ENCODE peak calls at places on chromosomes 6 and 20, in seven cellular contexts. One of them, this sample, is unnamed.

GRCh38 chr20:17481661-17482060 is 49.5 kb downstream of the BFSP1 start:
- DNase-seq in A549: no peak
- DNase-seq in SK-N-SH: no peak
- DNase-seq in H1: no peak
- DNase-seq in GM12878: no peak
- DNase-seq in WTC11: no peak
- DNase-seq in endothelial cell of umbilical vein: no peak
- DNase-seq in this sample: no peak

GRCh38 chr20:1274485-1275313 is 8.6 kb downstream of the SNPH start:
- DNase-seq in A549: no peak
- DNase-seq in SK-N-SH: peak
- DNase-seq in H1: no peak
- DNase-seq in GM12878: no peak
- DNase-seq in WTC11: no peak
- DNase-seq in endothelial cell of umbilical vein: no peak
- DNase-seq in this sample: no peak

GRCh38 chr6:169328112-169328801 is 74.6 kb upstream of the THBS2 start:
- DNase-seq in A549: no peak
- DNase-seq in SK-N-SH: no peak
- DNase-seq in H1: no peak
- DNase-seq in GM12878: no peak
- DNase-seq in WTC11: no peak
- DNase-seq in endothelial cell of umbilical vein: no peak
- DNase-seq in this sample: peak

GRCh38 chr6:41027799-41028617 is 11.0 kb downstream of the UNC5CL start:
- DNase-seq in A549: peak
- DNase-seq in SK-N-SH: peak
- DNase-seq in H1: peak
- DNase-seq in GM12878: peak
- DNase-seq in WTC11: peak
- DNase-seq in endothelial cell of umbilical vein: peak
- DNase-seq in this sample: peak

GRCh38 chr6:40308533-40309306 is 278.4 kb downstream of the LRFN2 start:
- DNase-seq in A549: peak
- DNase-seq in SK-N-SH: peak
- DNase-seq in H1: peak
- DNase-seq in GM12878: peak
- DNase-seq in WTC11: peak
- DNase-seq in endothelial cell of umbilical vein: peak
- DNase-seq in this sample: peak

GRCh38 chr6:148389086-148389485 is 46.4 kb downstream of the SASH1 start:
- DNase-seq in A549: no peak
- DNase-seq in SK-N-SH: no peak
- DNase-seq in H1: no peak
- DNase-seq in GM12878: no peak
- DNase-seq in WTC11: no peak
- DNase-seq in endothelial cell of umbilical vein: no peak
- DNase-seq in this sample: no peak

GRCh38 chr6:89146748-89147715 is 1.2 kb downstream of the PM20D2 start:
- DNase-seq in A549: peak
- DNase-seq in SK-N-SH: no peak
- DNase-seq in H1: no peak
- DNase-seq in GM12878: no peak
- DNase-seq in WTC11: peak
- DNase-seq in endothelial cell of umbilical vein: peak
- DNase-seq in this sample: peak

GRCh38 chr20:35583636-35584560 is 31.7 kb upstream of the SPAG4 start:
- DNase-seq in A549: no peak
- DNase-seq in SK-N-SH: no peak
- DNase-seq in H1: no peak
- DNase-seq in GM12878: no peak
- DNase-seq in WTC11: no peak
- DNase-seq in endothelial cell of umbilical vein: no peak
- DNase-seq in this sample: no peak

GRCh38 chr20:57464642-57465211 is 60.2 kb downstream of the CTCFL start:
- DNase-seq in A549: peak
- DNase-seq in SK-N-SH: no peak
- DNase-seq in H1: no peak
- DNase-seq in GM12878: no peak
- DNase-seq in WTC11: no peak
- DNase-seq in endothelial cell of umbilical vein: no peak
- DNase-seq in this sample: peak

GRCh38 chr20:57921701-57922482 is 212.1 kb upstream of the PMEPA1 start:
- DNase-seq in A549: no peak
- DNase-seq in SK-N-SH: no peak
- DNase-seq in H1: no peak
- DNase-seq in GM12878: no peak
- DNase-seq in WTC11: no peak
- DNase-seq in endothelial cell of umbilical vein: no peak
- DNase-seq in this sample: peak

GRCh38 chr6:142356271-142356938 is 54.6 kb downstream of the ADGRG6 start:
- DNase-seq in A549: peak
- DNase-seq in SK-N-SH: no peak
- DNase-seq in H1: no peak
- DNase-seq in GM12878: no peak
- DNase-seq in WTC11: no peak
- DNase-seq in endothelial cell of umbilical vein: no peak
- DNase-seq in this sample: no peak

GRCh38 chr6:101851911-101852310 is 458.4 kb downstream of the GRIK2 start:
- DNase-seq in A549: no peak
- DNase-seq in SK-N-SH: no peak
- DNase-seq in H1: no peak
- DNase-seq in GM12878: no peak
- DNase-seq in WTC11: no peak
- DNase-seq in endothelial cell of umbilical vein: no peak
- DNase-seq in this sample: no peak

GRCh38 chr6:170175644-170176620 is 114.9 kb downstream of the DLL1 start:
- DNase-seq in A549: no peak
- DNase-seq in SK-N-SH: peak
- DNase-seq in H1: peak
- DNase-seq in GM12878: no peak
- DNase-seq in WTC11: no peak
- DNase-seq in endothelial cell of umbilical vein: no peak
- DNase-seq in this sample: no peak

GRCh38 chr6:137489410-137490371 is 4.5 kb downstream of the OLIG3 start:
- DNase-seq in A549: no peak
- DNase-seq in SK-N-SH: peak
- DNase-seq in H1: peak
- DNase-seq in GM12878: no peak
- DNase-seq in WTC11: peak
- DNase-seq in endothelial cell of umbilical vein: no peak
- DNase-seq in this sample: no peak

GRCh38 chr20:4216142-4216735 is 200.9 kb upstream of the RNF24 start:
- DNase-seq in A549: no peak
- DNase-seq in SK-N-SH: no peak
- DNase-seq in H1: no peak
- DNase-seq in GM12878: no peak
- DNase-seq in WTC11: no peak
- DNase-seq in endothelial cell of umbilical vein: no peak
- DNase-seq in this sample: no peak

GRCh38 chr6:142026471-142026870 is 106.3 kb upstream of the GJE1 start:
- DNase-seq in A549: no peak
- DNase-seq in SK-N-SH: no peak
- DNase-seq in H1: no peak
- DNase-seq in GM12878: no peak
- DNase-seq in WTC11: no peak
- DNase-seq in endothelial cell of umbilical vein: no peak
- DNase-seq in this sample: no peak

GRCh38 chr20:6921717-6922386 is 154.4 kb downstream of the BMP2 start:
- DNase-seq in A549: no peak
- DNase-seq in SK-N-SH: no peak
- DNase-seq in H1: no peak
- DNase-seq in GM12878: no peak
- DNase-seq in WTC11: no peak
- DNase-seq in endothelial cell of umbilical vein: no peak
- DNase-seq in this sample: no peak

GRCh38 chr6:118630928-118631327 is 20.5 kb downstream of the CEP85L start:
- DNase-seq in A549: no peak
- DNase-seq in SK-N-SH: no peak
- DNase-seq in H1: no peak
- DNase-seq in GM12878: no peak
- DNase-seq in WTC11: no peak
- DNase-seq in endothelial cell of umbilical vein: no peak
- DNase-seq in this sample: no peak

GRCh38 chr6:126753616-126754015 is 364.9 kb upstream of the RSPO3 start:
- DNase-seq in A549: no peak
- DNase-seq in SK-N-SH: no peak
- DNase-seq in H1: no peak
- DNase-seq in GM12878: no peak
- DNase-seq in WTC11: no peak
- DNase-seq in endothelial cell of umbilical vein: no peak
- DNase-seq in this sample: no peak

GRCh38 chr6:46867411-46867810 is 54.3 kb downstream of the ADGRF5 start:
- DNase-seq in A549: no peak
- DNase-seq in SK-N-SH: no peak
- DNase-seq in H1: no peak
- DNase-seq in GM12878: no peak
- DNase-seq in WTC11: no peak
- DNase-seq in endothelial cell of umbilical vein: no peak
- DNase-seq in this sample: no peak

GRCh38 chr6:45724511-45724910 is 291.1 kb downstream of the CLIC5 start:
- DNase-seq in A549: no peak
- DNase-seq in SK-N-SH: no peak
- DNase-seq in H1: no peak
- DNase-seq in GM12878: no peak
- DNase-seq in WTC11: no peak
- DNase-seq in endothelial cell of umbilical vein: peak
- DNase-seq in this sample: no peak

GRCh38 chr6:163963205-163964120 is 548.9 kb downstream of the QKI start:
- DNase-seq in A549: no peak
- DNase-seq in SK-N-SH: no peak
- DNase-seq in H1: no peak
- DNase-seq in GM12878: no peak
- DNase-seq in WTC11: no peak
- DNase-seq in endothelial cell of umbilical vein: no peak
- DNase-seq in this sample: no peak

DNA sequence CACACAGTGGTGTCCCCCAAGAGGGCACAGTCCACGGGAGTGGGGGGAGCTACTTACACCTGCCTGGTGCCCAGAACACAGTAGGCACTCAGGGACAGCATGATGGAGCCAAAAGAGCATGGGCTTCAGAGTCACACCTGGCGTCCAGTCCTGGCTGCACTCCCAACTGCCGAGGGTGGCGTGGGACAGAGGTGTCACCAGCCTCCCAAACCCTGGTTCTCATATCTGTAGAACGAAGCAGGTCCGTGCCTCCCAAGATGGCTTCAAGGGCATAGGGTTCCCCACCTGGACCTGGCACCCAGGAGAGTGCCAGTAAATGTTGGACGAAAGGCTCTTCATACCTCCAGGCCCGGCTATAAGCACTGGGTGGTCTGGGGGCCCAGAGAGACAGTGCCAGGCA is 8.9 kb downstream of the HRH3 start:
- DNase-seq in A549: no peak
- DNase-seq in SK-N-SH: no peak
- DNase-seq in H1: no peak
- DNase-seq in GM12878: no peak
- DNase-seq in WTC11: no peak
- DNase-seq in endothelial cell of umbilical vein: no peak
- DNase-seq in this sample: no peak
- TF ChIP-seq MAX in A549: no peak
- TF ChIP-seq MAX in SK-N-SH: no peak
- TF ChIP-seq MAX in H1: no peak
- TF ChIP-seq MAX in GM12878: no peak
- TF ChIP-seq MAX in WTC11: no peak
- TF ChIP-seq MAX in endothelial cell of umbilical vein: no peak
- TF ChIP-seq MAX in this sample: no peak

GRCh38 chr20:50174456-50174855 is 16.2 kb upstream of the CEBPB start:
- DNase-seq in A549: no peak
- DNase-seq in SK-N-SH: no peak
- DNase-seq in H1: no peak
- DNase-seq in GM12878: no peak
- DNase-seq in WTC11: no peak
- DNase-seq in endothelial cell of umbilical vein: no peak
- DNase-seq in this sample: no peak

GRCh38 chr20:50170549-50171220 is 17.2 kb upstream of the PEDS1 start:
- DNase-seq in A549: no peak
- DNase-seq in SK-N-SH: no peak
- DNase-seq in H1: no peak
- DNase-seq in GM12878: no peak
- DNase-seq in WTC11: no peak
- DNase-seq in endothelial cell of umbilical vein: no peak
- DNase-seq in this sample: no peak

GRCh38 chr20:50172347-50173013 is 18.1 kb upstream of the CEBPB start:
- DNase-seq in A549: peak
- DNase-seq in SK-N-SH: no peak
- DNase-seq in H1: peak
- DNase-seq in GM12878: no peak
- DNase-seq in WTC11: peak
- DNase-seq in endothelial cell of umbilical vein: peak
- DNase-seq in this sample: no peak

GRCh38 chr20:50165687-50166554 is 12.4 kb upstream of the PEDS1 start:
- DNase-seq in A549: peak
- DNase-seq in SK-N-SH: peak
- DNase-seq in H1: peak
- DNase-seq in GM12878: peak
- DNase-seq in WTC11: peak
- DNase-seq in endothelial cell of umbilical vein: peak
- DNase-seq in this sample: peak

DNA sequence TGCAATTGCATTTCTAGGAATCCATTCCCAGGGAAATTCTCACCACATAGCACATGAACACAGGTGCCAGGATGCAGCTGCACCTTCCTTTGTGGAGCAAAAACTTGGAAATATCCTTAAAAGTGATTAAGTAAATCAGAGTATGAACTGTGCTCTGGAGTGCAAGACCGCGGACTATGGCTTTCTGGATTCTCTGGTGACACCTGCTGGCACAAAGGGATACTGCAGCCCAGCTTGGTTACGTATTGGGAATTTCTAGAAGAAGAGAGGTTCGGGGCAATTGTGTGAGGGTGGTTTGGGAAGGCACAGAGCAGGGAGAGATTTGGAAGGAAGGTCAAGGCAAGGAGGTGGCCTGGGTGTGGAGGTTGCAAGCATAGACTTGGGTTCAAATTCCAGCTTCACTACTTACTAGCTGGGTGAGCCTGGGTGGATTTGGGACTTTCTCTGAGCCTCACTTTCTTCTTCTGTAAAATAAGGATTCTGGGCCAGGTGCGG is 15.9 kb upstream of the PEDS1 start:
- DNase-seq in A549: peak
- DNase-seq in SK-N-SH: peak
- DNase-seq in H1: peak
- DNase-seq in GM12878: no peak
- DNase-seq in WTC11: peak
- DNase-seq in endothelial cell of umbilical vein: peak
- DNase-seq in this sample: peak
- TF ChIP-seq MAX in A549: no peak
- TF ChIP-seq MAX in SK-N-SH: no peak
- TF ChIP-seq MAX in H1: no peak
- TF ChIP-seq MAX in GM12878: no peak
- TF ChIP-seq MAX in WTC11: no peak
- TF ChIP-seq MAX in endothelial cell of umbilical vein: no peak
- TF ChIP-seq MAX in this sample: no peak

GRCh38 chr6:20340459-20340858 is 61.2 kb upstream of the E2F3 start:
- DNase-seq in A549: no peak
- DNase-seq in SK-N-SH: no peak
- DNase-seq in H1: no peak
- DNase-seq in GM12878: no peak
- DNase-seq in WTC11: no peak
- DNase-seq in endothelial cell of umbilical vein: no peak
- DNase-seq in this sample: no peak
- TF ChIP-seq MAX in A549: no peak
- TF ChIP-seq MAX in SK-N-SH: no peak
- TF ChIP-seq MAX in H1: no peak
- TF ChIP-seq MAX in GM12878: no peak
- TF ChIP-seq MAX in WTC11: no peak
- TF ChIP-seq MAX in endothelial cell of umbilical vein: no peak
- TF ChIP-seq MAX in this sample: no peak

GRCh38 chr6:117545161-117545595 is 57.1 kb downstream of the GOPC start:
- DNase-seq in A549: no peak
- DNase-seq in SK-N-SH: no peak
- DNase-seq in H1: no peak
- DNase-seq in GM12878: no peak
- DNase-seq in WTC11: no peak
- DNase-seq in endothelial cell of umbilical vein: no peak
- DNase-seq in this sample: no peak
- TF ChIP-seq MAX in A549: no peak
- TF ChIP-seq MAX in SK-N-SH: peak
- TF ChIP-seq MAX in H1: no peak
- TF ChIP-seq MAX in GM12878: no peak
- TF ChIP-seq MAX in WTC11: no peak
- TF ChIP-seq MAX in endothelial cell of umbilical vein: no peak
- TF ChIP-seq MAX in this sample: no peak